ENCODE peak calls at places on chromosome 14, in four cellular contexts. One of them, this sample, is unnamed.
A peak's percentile ranks its signal among the peaks of the same experiment; 100 is the strongest.

GRCh38 chr14:105209091-105209490 is 28.0 kb upstream of the NUDT14 start:
- DNase-seq in left ventricle myocardium inferior: no peak
- DNase-seq in mammary epithelial cell: no peak
- DNase-seq in cardiac muscle cell: no peak
- DNase-seq in this sample: no peak

GRCh38 chr14:70716483-70716882 is 74.8 kb downstream of the TTC9 start:
- DNase-seq in left ventricle myocardium inferior: no peak
- DNase-seq in cardiac muscle cell: no peak
- DNase-seq in mammary epithelial cell: no peak
- DNase-seq in this sample: no peak

GRCh38 chr14:42112108-42112507 is 505.4 kb downstream of the LRFN5 start:
- DNase-seq in cardiac muscle cell: peak; percentile 14
- DNase-seq in left ventricle myocardium inferior: no peak
- DNase-seq in mammary epithelial cell: peak; percentile 20
- DNase-seq in this sample: no peak

GRCh38 chr14:89660183-89660582 is 243.2 kb upstream of the FOXN3 start:
- DNase-seq in mammary epithelial cell: no peak
- DNase-seq in cardiac muscle cell: peak; percentile 71
- DNase-seq in left ventricle myocardium inferior: no peak
- DNase-seq in this sample: no peak

GRCh38 chr14:58077621-58078020 is 74.4 kb downstream of the ARMH4 start:
- DNase-seq in cardiac muscle cell: peak; percentile 30
- DNase-seq in mammary epithelial cell: no peak
- DNase-seq in left ventricle myocardium inferior: no peak
- DNase-seq in this sample: no peak

GRCh38 chr14:67815573-67816235 is 686 bp downstream of the ZFYVE26 start:
- DNase-seq in left ventricle myocardium inferior: no peak
- DNase-seq in mammary epithelial cell: peak; percentile 67
- DNase-seq in cardiac muscle cell: peak; percentile 47
- DNase-seq in this sample: no peak

GRCh38 chr14:73762375-73762822 is 48.2 kb upstream of the PNMA1 start:
- DNase-seq in mammary epithelial cell: no peak
- DNase-seq in cardiac muscle cell: no peak
- DNase-seq in left ventricle myocardium inferior: no peak
- DNase-seq in this sample: no peak

GRCh38 chr14:52824479-52824878 is 33.1 kb upstream of the GNPNAT1 start:
- DNase-seq in cardiac muscle cell: no peak
- DNase-seq in mammary epithelial cell: no peak
- DNase-seq in left ventricle myocardium inferior: no peak
- DNase-seq in this sample: no peak

GRCh38 chr14:26622611-26623010 is 24.8 kb upstream of the NOVA1 start:
- DNase-seq in cardiac muscle cell: no peak
- DNase-seq in mammary epithelial cell: no peak
- DNase-seq in left ventricle myocardium inferior: no peak
- DNase-seq in this sample: no peak

GRCh38 chr14:74952195-74952665 is 3.2 kb downstream of the PGF start:
- DNase-seq in mammary epithelial cell: no peak
- DNase-seq in left ventricle myocardium inferior: no peak
- DNase-seq in cardiac muscle cell: no peak
- DNase-seq in this sample: no peak

GRCh38 chr14:23008836-23009235 is 1.1 kb downstream of the C14orf93 start:
- DNase-seq in cardiac muscle cell: no peak
- DNase-seq in left ventricle myocardium inferior: no peak
- DNase-seq in mammary epithelial cell: no peak
- DNase-seq in this sample: no peak

GRCh38 chr14:97336816-97337215 is 539.6 kb downstream of the VRK1 start:
- DNase-seq in mammary epithelial cell: no peak
- DNase-seq in left ventricle myocardium inferior: no peak
- DNase-seq in cardiac muscle cell: no peak
- DNase-seq in this sample: no peak

GRCh38 chr14:96362071-96362964 is 823 bp downstream of the ATG2B start:
- DNase-seq in left ventricle myocardium inferior: no peak
- DNase-seq in cardiac muscle cell: peak; percentile 44
- DNase-seq in mammary epithelial cell: peak; percentile 63
- DNase-seq in this sample: no peak

GRCh38 chr14:94355191-94355794 is 32.2 kb upstream of the SERPINA6 start:
- DNase-seq in mammary epithelial cell: peak; percentile 66
- DNase-seq in left ventricle myocardium inferior: peak; percentile 31
- DNase-seq in cardiac muscle cell: peak; percentile 81
- DNase-seq in this sample: peak; percentile 80

GRCh38 chr14:105347587-105347968 is 33.0 kb downstream of the PACS2 start:
- DNase-seq in cardiac muscle cell: no peak
- DNase-seq in mammary epithelial cell: no peak
- DNase-seq in left ventricle myocardium inferior: no peak
- DNase-seq in this sample: no peak

GRCh38 chr14:88937706-88938105 is 113.3 kb downstream of the TTC8 start:
- DNase-seq in left ventricle myocardium inferior: no peak
- DNase-seq in mammary epithelial cell: no peak
- DNase-seq in cardiac muscle cell: peak; percentile 6
- DNase-seq in this sample: no peak

GRCh38 chr14:33542338-33543290 is 408.3 kb downstream of the EGLN3 start:
- DNase-seq in mammary epithelial cell: no peak
- DNase-seq in left ventricle myocardium inferior: no peak
- DNase-seq in cardiac muscle cell: no peak
- DNase-seq in this sample: no peak

GRCh38 chr14:100747021-100747586 is 20.4 kb downstream of the DLK1 start:
- DNase-seq in mammary epithelial cell: peak; percentile 95
- DNase-seq in left ventricle myocardium inferior: no peak
- DNase-seq in cardiac muscle cell: peak; percentile 88
- DNase-seq in this sample: peak; percentile 64

GRCh38 chr14:73783107-73783727 is 68.4 kb upstream of the PTGR2 start:
- DNase-seq in left ventricle myocardium inferior: no peak
- DNase-seq in cardiac muscle cell: no peak
- DNase-seq in mammary epithelial cell: no peak
- DNase-seq in this sample: no peak

GRCh38 chr14:81137316-81137715 is 83.4 kb downstream of the GTF2A1 start:
- DNase-seq in mammary epithelial cell: peak; percentile 74
- DNase-seq in cardiac muscle cell: peak; percentile 17
- DNase-seq in left ventricle myocardium inferior: no peak
- DNase-seq in this sample: no peak

GRCh38 chr14:69768873-69769272 is 1.9 kb downstream of the SRSF5 start:
- DNase-seq in mammary epithelial cell: peak; percentile 20
- DNase-seq in cardiac muscle cell: no peak
- DNase-seq in left ventricle myocardium inferior: no peak
- DNase-seq in this sample: no peak

GRCh38 chr14:54211562-54212308 is 185.1 kb upstream of the CDKN3 start:
- DNase-seq in mammary epithelial cell: peak; percentile 79
- DNase-seq in cardiac muscle cell: peak; percentile 94
- DNase-seq in left ventricle myocardium inferior: no peak
- DNase-seq in this sample: no peak

GRCh38 chr14:79587194-79587593 is 624.1 kb downstream of the DIO2 start:
- DNase-seq in mammary epithelial cell: no peak
- DNase-seq in cardiac muscle cell: peak; percentile 74
- DNase-seq in left ventricle myocardium inferior: no peak
- DNase-seq in this sample: no peak

GRCh38 chr14:99479160-99479902 is 1.3 kb downstream of the SETD3 start:
- DNase-seq in left ventricle myocardium inferior: no peak
- DNase-seq in mammary epithelial cell: no peak
- DNase-seq in cardiac muscle cell: no peak
- DNase-seq in this sample: no peak

GRCh38 chr14:76956253-76957090 is 72.0 kb downstream of the IRF2BPL start:
- DNase-seq in mammary epithelial cell: peak; percentile 93
- DNase-seq in cardiac muscle cell: peak; percentile 93
- DNase-seq in left ventricle myocardium inferior: peak; percentile 88
- DNase-seq in this sample: peak; percentile 93
- TF ChIP-seq CTCF in mammary epithelial cell: peak; percentile 14
- TF ChIP-seq CTCF in cardiac muscle cell: peak; percentile 2
- TF ChIP-seq CTCF in left ventricle myocardium inferior: peak; percentile 41
- TF ChIP-seq CTCF in this sample: peak; percentile 19

GRCh38 chr14:86013663-86014062 is 483.7 kb downstream of the FLRT2 start:
- DNase-seq in cardiac muscle cell: peak; percentile 34
- DNase-seq in left ventricle myocardium inferior: no peak
- DNase-seq in mammary epithelial cell: no peak
- DNase-seq in this sample: no peak

GRCh38 chr14:86015511-86015910 is 485.6 kb downstream of the FLRT2 start:
- DNase-seq in cardiac muscle cell: no peak
- DNase-seq in mammary epithelial cell: no peak
- DNase-seq in left ventricle myocardium inferior: no peak
- DNase-seq in this sample: no peak

GRCh38 chr14:86015916-86016315 is 486.0 kb downstream of the FLRT2 start:
- DNase-seq in left ventricle myocardium inferior: no peak
- DNase-seq in mammary epithelial cell: no peak
- DNase-seq in cardiac muscle cell: peak; percentile 11
- DNase-seq in this sample: no peak

DNA sequence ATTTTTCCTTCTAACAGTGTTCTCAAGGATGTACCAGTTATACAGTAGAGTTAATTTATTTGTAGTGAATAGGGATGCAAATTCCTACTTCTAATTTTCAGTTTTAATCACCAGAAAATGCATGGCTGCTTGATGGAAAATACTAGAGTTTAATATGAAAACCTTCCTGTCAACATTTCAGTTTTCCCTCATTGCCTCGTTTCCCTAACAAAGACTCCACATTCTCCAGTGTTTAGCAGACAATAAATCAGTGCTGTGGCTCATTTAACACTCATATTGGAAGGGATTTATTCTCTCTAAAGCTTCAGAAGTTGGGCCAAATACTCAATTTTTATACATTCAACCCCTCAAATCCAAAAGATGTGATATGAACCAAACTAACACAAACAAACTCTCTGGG is 482.4 kb downstream of the FLRT2 start:
- DNase-seq in left ventricle myocardium inferior: no peak
- DNase-seq in mammary epithelial cell: no peak
- DNase-seq in cardiac muscle cell: no peak
- DNase-seq in this sample: no peak
- H3K27ac ChIP-seq in left ventricle myocardium inferior: no peak overlapping the region
- H3K27ac ChIP-seq in mammary epithelial cell: no peak overlapping the region
- H3K27ac ChIP-seq in cardiac muscle cell: no peak overlapping the region
- H3K27ac ChIP-seq in this sample: no peak overlapping the region

DNA sequence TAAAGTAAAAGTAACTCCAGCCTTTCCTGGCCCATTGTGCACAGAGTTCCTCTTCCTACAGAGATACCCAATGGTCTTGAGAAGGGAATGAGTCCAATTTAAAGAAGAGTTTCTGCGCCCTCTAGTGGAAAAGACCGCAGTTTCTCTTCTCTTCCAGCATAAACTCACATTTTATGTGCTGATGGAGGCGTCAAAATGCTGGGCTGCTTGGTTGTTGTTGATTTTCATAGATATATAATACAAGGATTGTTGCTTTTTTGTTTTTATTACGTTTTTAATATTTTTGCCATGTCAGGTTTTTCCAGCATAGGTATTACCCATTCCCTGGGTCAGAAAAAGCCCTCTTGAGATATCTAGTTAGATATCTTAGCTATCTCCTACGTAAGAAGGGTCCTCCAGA is 356.9 kb upstream of the STXBP6 start:
- DNase-seq in cardiac muscle cell: peak; percentile 28
- DNase-seq in left ventricle myocardium inferior: no peak
- DNase-seq in mammary epithelial cell: peak; percentile 8
- DNase-seq in this sample: no peak
- TF ChIP-seq CTCF in cardiac muscle cell: peak; percentile 33
- TF ChIP-seq CTCF in left ventricle myocardium inferior: peak; percentile 55
- TF ChIP-seq CTCF in mammary epithelial cell: peak; percentile 27
- TF ChIP-seq CTCF in this sample: peak; percentile 35

GRCh38 chr14:82388488-82388887 is 854.8 kb upstream of the SEL1L start:
- DNase-seq in cardiac muscle cell: no peak
- DNase-seq in mammary epithelial cell: no peak
- DNase-seq in left ventricle myocardium inferior: no peak
- DNase-seq in this sample: no peak
- H3K27ac ChIP-seq in cardiac muscle cell: no peak overlapping the region
- H3K27ac ChIP-seq in mammary epithelial cell: no peak overlapping the region
- H3K27ac ChIP-seq in left ventricle myocardium inferior: no peak overlapping the region
- H3K27ac ChIP-seq in this sample: no peak overlapping the region

DNA sequence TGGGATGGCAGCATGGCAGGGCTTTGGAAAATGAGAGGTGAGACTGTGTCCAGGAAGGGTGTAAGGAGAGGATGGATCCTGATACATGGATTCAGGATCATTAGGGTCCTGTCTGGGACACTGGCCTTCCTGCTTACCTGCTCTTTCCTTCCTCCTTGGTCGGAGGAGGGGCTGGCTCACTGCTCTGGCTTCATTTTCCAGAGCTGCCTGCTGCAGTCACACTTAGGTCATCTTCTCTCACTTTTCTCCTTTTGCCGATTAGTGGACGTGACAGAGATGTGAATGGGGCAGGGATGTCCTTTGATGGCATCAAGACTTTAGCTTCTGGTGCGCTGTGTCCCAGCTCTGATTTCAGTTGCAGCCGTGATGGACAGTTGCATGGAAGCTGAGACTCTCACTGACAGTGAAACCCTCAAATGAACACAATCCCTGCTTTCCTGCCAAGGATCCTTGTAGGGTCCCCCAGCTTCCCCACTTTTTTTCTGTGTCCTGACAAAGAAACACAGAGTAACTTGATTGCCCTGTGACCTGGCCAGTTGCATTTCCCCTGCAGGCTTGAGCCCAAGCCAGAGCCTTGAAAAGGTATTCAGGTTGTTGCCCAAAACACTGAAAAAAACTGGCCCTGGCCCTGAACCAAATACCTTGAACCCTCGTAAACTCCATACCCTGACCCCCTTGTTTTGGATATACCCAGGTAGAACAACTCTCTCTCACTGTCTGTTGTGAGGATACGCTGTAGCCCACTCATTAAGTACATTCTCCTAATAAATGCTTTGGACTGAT is 756 bp upstream of the CIDEB start:
- DNase-seq in mammary epithelial cell: no peak
- DNase-seq in left ventricle myocardium inferior: no peak
- DNase-seq in cardiac muscle cell: no peak
- DNase-seq in this sample: peak; percentile 3
- TF ChIP-seq CTCF in mammary epithelial cell: no peak
- TF ChIP-seq CTCF in left ventricle myocardium inferior: peak; percentile 20
- TF ChIP-seq CTCF in cardiac muscle cell: no peak
- TF ChIP-seq CTCF in this sample: no peak

GRCh38 chr14:72613975-72614319 is 280.0 kb downstream of the DPF3 start:
- DNase-seq in cardiac muscle cell: no peak
- DNase-seq in mammary epithelial cell: no peak
- DNase-seq in left ventricle myocardium inferior: no peak
- DNase-seq in this sample: no peak
- H3K27ac ChIP-seq in cardiac muscle cell: peak overlapping the region; percentile 85
- H3K27ac ChIP-seq in mammary epithelial cell: no peak overlapping the region
- H3K27ac ChIP-seq in left ventricle myocardium inferior: peak overlapping the region; percentile 93
- H3K27ac ChIP-seq in this sample: no peak overlapping the region